ENCODE peak calls at places on chromosomes 16 and 17, in four cellular contexts. H, Q, U and E are unnamed samples.

GRCh38 chr16:63169100-63169499 is 1132.9 kb upstream of the CDH8 start:
- DNase-seq in H (no peak), Q (no peak), U (no peak), E (no peak)

GRCh38 chr17:47197821-47198220 is 8.7 kb upstream of the CDC27 start:
- DNase-seq in H (no peak), Q (no peak), U (no peak), E (no peak)

GRCh38 chr16:55543470-55543869 is 23.0 kb upstream of the CAPNS2 start:
- DNase-seq in H (no peak), Q (peak; percentile 16), U (peak; percentile 35), E (no peak)

GRCh38 chr17:17774009-17774881 is 62.5 kb downstream of the SREBF1 start:
- DNase-seq in H (no peak), Q (no peak), U (no peak), E (no peak)

GRCh38 chr17:71085238-71086033 is 916.1 kb downstream of the KCNJ2 start:
- DNase-seq in H (peak; percentile 8), Q (peak; percentile 30), U (peak; percentile 48), E (peak; percentile 35)

GRCh38 chr16:49754495-49755290 is 101.2 kb downstream of the ZNF423 start:
- DNase-seq in H (no peak), Q (peak; percentile 50), U (no peak), E (no peak)

GRCh38 chr17:72219136-72219823 is 98.5 kb downstream of the SOX9 start:
- DNase-seq in H (no peak), Q (peak; percentile 67), U (no peak), E (no peak)

GRCh38 chr17:21198411-21198810 is 15.6 kb downstream of the TMEM11 start:
- DNase-seq in H (no peak), Q (no peak), U (no peak), E (no peak)

GRCh38 chr16:9256196-9256595 is 164.8 kb downstream of the HAPSTR1 start:
- DNase-seq in H (peak; percentile 78), Q (peak; percentile 34), U (peak; percentile 66), E (peak; percentile 36)

GRCh38 chr17:68835061-68835460 is 120.1 kb downstream of the ABCA8 start:
- DNase-seq in H (no peak), Q (no peak), U (no peak), E (no peak)

GRCh38 chr16:30666681-30667080 is 8.4 kb downstream of the FBRS start:
- DNase-seq in H (peak; percentile 4), Q (no peak), U (no peak), E (no peak)
- TF ChIP-seq ELF1 in H (no peak), Q (no peak), U (no peak), E (no peak)

GRCh38 chr17:40065771-40066510 is 3.2 kb downstream of the THRA start:
- DNase-seq in H (no peak), Q (no peak), U (no peak), E (no peak)
- TF ChIP-seq ELF1 in H (no peak), Q (no peak), U (no peak), E (no peak)

GRCh38 chr17:44770526-44770925 is 11.7 kb downstream of the ADAM11 start:
- DNase-seq in H (no peak), Q (no peak), U (no peak), E (no peak)
- TF ChIP-seq ELF1 in H (no peak), Q (no peak), U (no peak), E (no peak)

GRCh38 chr17:79936661-79937434 is 97.6 kb upstream of the CBX4 start:
- DNase-seq in H (no peak), Q (no peak), U (no peak), E (no peak)
- TF ChIP-seq ELF1 in H (no peak), Q (no peak), U (no peak), E (no peak)